ENCODE peak calls at places on chromosomes 2 and 18, in ten cellular contexts. I is mammary epithelial cell, R is GM23248, V is HCT116, A is fibroblast of lung, U is PC-9, F is MM.1S, N is HepG2, S is GM23338, L is keratinocyte. W is an unnamed sample.

GRCh38 chr18:59381949-59382348 is 22.9 kb upstream of the LMAN1 start:
- DNase-seq in N (no peak), R (no peak), V (no peak), I (no peak), L (no peak), U (no peak), A (no peak), S (no peak), F (no peak), W (no peak)

GRCh38 chr2:127347734-127348392 is 39.9 kb downstream of the MAP3K2 start:
- DNase-seq in S (no peak), V (no peak), U (no peak), I (no peak), F (no peak), L (no peak), N (no peak), R (no peak), A (no peak), W (no peak)

GRCh38 chr2:171434671-171434980 is 600 bp downstream of the DCAF17 start:
- DNase-seq in U (no peak), V (no peak), A (no peak), F (no peak), S (peak; percentile 85), L (no peak), N (peak; percentile 76), R (no peak), I (no peak), W (no peak)

GRCh38 chr2:236744316-236745105 is 174.9 kb downstream of the ACKR3 start:
- DNase-seq in F (no peak), U (no peak), A (peak; percentile 99), R (peak; percentile 95), I (peak; percentile 71), V (no peak), L (no peak), N (no peak), S (no peak), W (no peak)

GRCh38 chr2:172219201-172219600 is 116.5 kb upstream of the DLX2 start:
- DNase-seq in V (no peak), U (no peak), F (no peak), A (no peak), I (no peak), R (no peak), L (no peak), S (no peak), N (no peak), W (no peak)

GRCh38 chr2:222950886-222951285 is 90.0 kb downstream of the ACSL3 start:
- DNase-seq in R (peak; percentile 85), A (peak; percentile 94), V (no peak), L (no peak), I (peak; percentile 68), S (no peak), N (no peak), U (no peak), F (no peak), W (peak; percentile 44)

GRCh38 chr2:23698733-23699391 is 228.1 kb downstream of the ATAD2B start:
- DNase-seq in F (no peak), I (no peak), U (no peak), N (no peak), V (no peak), R (no peak), L (no peak), A (peak; percentile 70), S (peak; percentile 52), W (no peak)

GRCh38 chr2:113707106-113707505 is 49.3 kb downstream of the SLC35F5 start:
- DNase-seq in I (no peak), V (no peak), U (no peak), R (no peak), N (peak; percentile 16), A (no peak), L (no peak), S (no peak), F (no peak), W (no peak)

GRCh38 chr2:59789523-59789922 is 763.9 kb downstream of the BCL11A start:
- DNase-seq in N (peak; percentile 3), S (no peak), V (no peak), R (peak; percentile 33), I (no peak), L (no peak), A (no peak), F (no peak), U (no peak), W (no peak)

GRCh38 chr2:172739651-172740050 is 4.0 kb downstream of the RAPGEF4 start:
- DNase-seq in A (no peak), V (no peak), S (no peak), N (no peak), R (no peak), U (no peak), F (no peak), I (peak; percentile 25), L (peak; percentile 35), W (no peak)

GRCh38 chr2:10538224-10538894 is 90.2 kb upstream of the ODC1 start:
- DNase-seq in I (peak; percentile 92), A (peak; percentile 86), V (peak; percentile 63), F (no peak), U (peak; percentile 41), N (no peak), L (peak; percentile 87), R (peak; percentile 81), S (no peak), W (no peak)

GRCh38 chr2:242011991-242012764 is 142.6 kb downstream of the RTP5 start:
- DNase-seq in I (no peak), V (no peak), R (no peak), F (no peak), S (no peak), U (no peak), L (no peak), N (no peak), A (no peak), W (no peak)

GRCh38 chr2:242015366-242016065 is 146.0 kb downstream of the RTP5 start:
- DNase-seq in R (no peak), I (no peak), A (no peak), N (no peak), L (no peak), S (no peak), V (no peak), U (no peak), F (peak; percentile 71), W (no peak)

GRCh38 chr2:242011516-242011915 is 142.0 kb downstream of the RTP5 start:
- DNase-seq in S (no peak), U (no peak), I (no peak), N (no peak), A (no peak), R (no peak), L (no peak), V (no peak), F (no peak), W (no peak)

GRCh38 chr2:242012956-242013764 is 143.6 kb downstream of the RTP5 start:
- DNase-seq in A (no peak), R (no peak), U (no peak), F (no peak), L (no peak), N (no peak), V (no peak), I (no peak), S (no peak), W (no peak)

GRCh38 chr2:242013771-242014170 is 144.2 kb downstream of the RTP5 start:
- DNase-seq in A (no peak), F (no peak), S (no peak), I (no peak), R (no peak), N (no peak), L (no peak), U (no peak), V (no peak), W (no peak)
- TF ChIP-seq EZH2 in A (no peak), F (no peak), S (no peak), I (no peak), R (no peak), N (no peak), L (no peak), U (no peak), V (no peak), W (no peak)

DNA sequence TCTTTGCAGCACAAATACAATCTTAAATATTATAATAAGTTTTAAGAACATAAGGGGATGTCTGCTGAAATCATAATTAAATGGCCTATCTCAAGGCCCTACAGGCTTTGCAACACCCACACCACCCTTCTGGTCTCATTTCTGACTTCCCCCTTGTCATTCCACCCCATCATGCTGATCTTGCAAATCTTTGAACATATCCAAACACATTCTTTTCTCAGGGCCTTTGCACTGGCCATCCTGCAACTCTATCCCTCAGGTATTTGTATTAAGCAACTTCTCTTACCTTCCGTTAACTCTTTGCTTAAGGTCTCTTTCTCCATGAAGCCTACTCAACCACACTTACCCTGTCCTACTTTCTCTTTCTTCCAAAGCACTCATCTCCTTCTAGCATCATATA is 51.8 kb upstream of the CCDC150 start:
- DNase-seq in V (no peak), A (no peak), S (no peak), L (no peak), R (no peak), I (no peak), N (no peak), U (no peak), F (no peak), W (no peak)
- H3K79me2 ChIP-seq in V (no peaks in the 10 kb centered on the region), A (no peaks in the 10 kb centered on the region), S (no peaks in the 10 kb centered on the region), L (no peaks in the 10 kb centered on the region), R (peaks cover 64% of the 10 kb centered on the region), I (no peaks in the 10 kb centered on the region), N (no peaks in the 10 kb centered on the region), U (no peaks in the 10 kb centered on the region), F (no peaks in the 10 kb centered on the region), W (peaks cover 2% of the 10 kb centered on the region)

GRCh38 chr2:26359886-26360473 is 13.4 kb upstream of the ADGRF3 start:
- DNase-seq in R (no peak), N (no peak), A (no peak), F (no peak), V (no peak), U (no peak), S (no peak), I (no peak), L (no peak), W (no peak)
- H3K4me1 ChIP-seq in R (peaks cover 19% of the 10 kb centered on the region), N (peaks cover 31% of the 10 kb centered on the region), A (no peaks in the 10 kb centered on the region), F (no peaks in the 10 kb centered on the region), V (peaks cover 16% of the 10 kb centered on the region), U (peaks cover 44% of the 10 kb centered on the region), S (peaks cover 5% of the 10 kb centered on the region), I (peaks cover 35% of the 10 kb centered on the region), L (peaks cover 48% of the 10 kb centered on the region), W (peaks cover 12% of the 10 kb centered on the region)

GRCh38 chr2:72914226-72915075 is 2.9 kb upstream of the EMX1 start:
- DNase-seq in I (no peak), A (no peak), R (no peak), F (no peak), V (no peak), U (no peak), N (no peak), S (peak; percentile 79), L (no peak), W (peak; percentile 2)

GRCh38 chr2:72916743-72917137 is 579 bp upstream of the EMX1 start:
- DNase-seq in V (no peak), F (no peak), A (no peak), L (no peak), N (no peak), S (peak; percentile 45), I (no peak), U (no peak), R (no peak), W (no peak)

GRCh38 chr2:72915907-72916742 is 1.2 kb upstream of the EMX1 start:
- DNase-seq in A (peak; percentile 34), N (peak; percentile 60), U (peak; percentile 63), L (no peak), I (peak; percentile 57), R (peak; percentile 54), F (peak; percentile 86), S (peak; percentile 92), V (no peak), W (peak; percentile 79)

GRCh38 chr2:72913531-72914225 is 3.6 kb upstream of the EMX1 start:
- DNase-seq in F (no peak), N (no peak), I (no peak), R (no peak), U (no peak), V (no peak), A (no peak), S (peak; percentile 52), L (no peak), W (no peak)

GRCh38 chr2:72915076-72915906 is 2.0 kb upstream of the EMX1 start:
- DNase-seq in L (no peak), I (no peak), U (no peak), F (no peak), R (no peak), S (peak; percentile 47), N (no peak), V (no peak), A (no peak), W (peak; percentile 3)
- TF ChIP-seq EZH2 in L (peak; percentile 92), I (peak; percentile 59), U (peak; percentile 80), F (peak; percentile 98), R (peak; percentile 97), S (peak; percentile 92), N (peak; percentile 99), V (no peak), A (peak; percentile 94), W (no peak)

W was measured in hepatocyte.